ENCODE peak calls at places on chromosomes 12 and 14, in seven cellular contexts. F, O, Q, G, M, W and R are unnamed samples.

GRCh38 chr14:45051180-45051579 is 32.7 kb upstream of the PRPF39 start:
- DNase-seq in G (no peak), M (no peak), Q (no peak), O (no peak), W (no peak), F (no peak), R (no peak)

GRCh38 chr12:104458645-104459555 is 2.2 kb downstream of the CHST11 start:
- DNase-seq in O (no peak), M (no peak), F (no peak), G (peak), W (peak), Q (no peak), R (no peak)

GRCh38 chr14:93676416-93676958 is 111.8 kb downstream of the PRIMA1 start:
- DNase-seq in O (no peak), W (peak), M (no peak), G (no peak), F (no peak), Q (no peak), R (no peak)

GRCh38 chr14:86462193-86462592 is 932.2 kb downstream of the FLRT2 start:
- DNase-seq in M (no peak), G (no peak), Q (no peak), O (peak), F (no peak), W (no peak), R (peak)

GRCh38 chr14:52563120-52563519 is 10.5 kb downstream of the GPR137C start:
- DNase-seq in M (no peak), Q (no peak), O (peak), G (no peak), W (no peak), F (no peak), R (peak)

GRCh38 chr12:121724930-121725329 is 12.4 kb downstream of the TMEM120B start:
- DNase-seq in M (no peak), W (no peak), Q (no peak), O (no peak), G (peak), F (no peak), R (peak)

GRCh38 chr14:35366521-35366976 is 38.0 kb downstream of the NFKBIA start:
- DNase-seq in O (no peak), Q (no peak), F (no peak), M (no peak), W (no peak), G (no peak), R (no peak)

GRCh38 chr14:79656086-79656485 is 555.2 kb downstream of the DIO2 start:
- DNase-seq in G (no peak), Q (no peak), M (no peak), O (no peak), F (no peak), W (no peak), R (no peak)